ENCODE peak calls at places on chromosomes 12 and 14, in ten cellular contexts. H is A549, P is GM12878, Q is H9, F is astrocyte, A is GM23248, G is endothelial cell of umbilical vein, W is IMR-90, U is H1, V is neural progenitor cell. I is an unnamed sample.
A peak's percentile ranks its signal among the peaks of the same experiment; 100 is the strongest.

GRCh38 chr12:94769746-94770396 is 119.5 kb upstream of the TMCC3 start:
- DNase-seq in G (no peak), P (peak; percentile 24), A (no peak), W (no peak), H (no peak), Q (no peak), F (no peak), U (no peak), V (no peak), I (no peak)

GRCh38 chr14:30349515-30349914 is 209.4 kb upstream of the G2E3 start:
- DNase-seq in A (no peak), H (no peak), V (no peak), W (no peak), F (no peak), G (no peak), Q (no peak), P (no peak), U (no peak), I (no peak)

GRCh38 chr12:39236994-39237393 is 205.9 kb downstream of the KIF21A start:
- DNase-seq in F (peak; percentile 87), U (no peak), W (no peak), H (peak; percentile 24), P (no peak), Q (no peak), A (peak; percentile 57), G (peak; percentile 3), V (no peak), I (no peak)

GRCh38 chr12:107515446-107515958 is 170.1 kb upstream of the PWP1 start:
- DNase-seq in H (peak; percentile 87), G (peak; percentile 73), P (no peak), Q (peak; percentile 57), W (peak; percentile 93), V (no peak), F (peak; percentile 99), A (peak; percentile 98), U (no peak), I (peak; percentile 89)

GRCh38 chr12:119176267-119177055 is 2.3 kb upstream of the HSPB8 start:
- DNase-seq in Q (peak; percentile 64), A (peak; percentile 99), W (peak; percentile 95), V (peak; percentile 60), H (peak; percentile 66), U (peak; percentile 51), F (peak; percentile 94), P (no peak), G (peak; percentile 69), I (peak; percentile 45)

GRCh38 chr12:124259168-124260066 is 35.5 kb upstream of the RFLNA start:
- DNase-seq in F (no peak), H (no peak), V (no peak), G (no peak), U (no peak), P (no peak), W (no peak), Q (no peak), A (peak; percentile 13), I (no peak)

GRCh38 chr12:42102720-42103119 is 42.0 kb downstream of the GXYLT1 start:
- DNase-seq in F (no peak), W (no peak), P (no peak), U (no peak), A (no peak), H (no peak), G (no peak), V (no peak), Q (no peak), I (no peak)

GRCh38 chr14:88660056-88660455 is 97.2 kb downstream of the ZC3H14 start:
- DNase-seq in F (no peak), P (no peak), V (no peak), A (no peak), H (no peak), G (no peak), U (no peak), Q (no peak), W (peak; percentile 32), I (no peak)

GRCh38 chr12:131552167-131552863 is 158.6 kb upstream of the SFSWAP start:
- DNase-seq in F (no peak), P (no peak), G (no peak), W (no peak), H (no peak), A (no peak), Q (no peak), V (no peak), U (no peak), I (no peak)

DNA sequence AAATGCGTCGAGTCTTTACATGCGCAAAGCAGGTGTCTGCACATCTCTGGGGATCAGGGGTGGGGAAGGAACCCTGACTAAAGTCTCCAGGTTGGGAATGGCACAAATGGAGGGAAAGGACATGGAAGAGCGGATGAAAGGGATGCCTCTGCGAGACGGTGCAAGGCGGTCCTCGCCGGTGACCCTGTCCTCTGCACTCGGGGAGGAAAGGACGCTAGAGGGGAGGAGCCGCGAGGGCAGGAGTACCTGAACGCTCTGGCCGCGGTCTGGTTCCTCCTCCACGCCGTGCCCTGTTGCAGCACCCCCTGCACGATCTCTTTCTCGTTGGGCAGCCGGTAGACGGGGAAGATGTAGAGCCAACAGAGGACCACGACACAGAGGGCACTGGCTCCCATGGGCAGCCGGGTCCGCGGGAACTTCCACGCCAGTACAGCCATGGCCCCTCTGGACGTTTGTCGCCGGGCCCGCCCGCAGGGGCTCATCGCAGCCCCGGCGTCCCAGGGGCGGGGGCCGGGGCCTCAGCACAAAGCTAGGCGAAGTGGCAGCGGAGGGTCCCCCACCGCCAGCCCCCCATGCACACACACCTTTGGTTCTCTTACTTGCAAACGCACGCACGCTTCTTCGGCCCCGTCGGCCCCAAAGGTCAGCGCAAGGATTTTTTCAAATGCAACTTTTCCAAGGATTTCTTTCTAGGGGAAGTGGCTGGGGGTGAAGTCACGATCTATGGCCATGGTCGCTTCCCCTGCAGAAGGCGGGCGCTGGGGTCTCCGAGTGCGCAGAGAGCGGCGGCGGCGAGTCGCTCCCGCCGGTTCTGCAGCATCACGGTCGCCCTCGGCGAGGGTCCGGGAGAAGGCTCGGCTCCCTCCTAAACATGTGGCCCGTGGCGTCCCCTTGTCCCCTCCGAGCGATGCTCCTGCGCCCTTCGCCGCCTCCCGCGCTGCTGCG is 484 bp downstream of the ST8SIA1 start:
- DNase-seq in G (no peak), U (peak; percentile 63), A (no peak), H (no peak), F (no peak), P (no peak), W (no peak), V (peak; percentile 41), Q (peak; percentile 54), I (no peak)
- H3K4me2 ChIP-seq in G (no peak overlapping the region), U (peak overlapping the region; percentile 84), A (peak overlapping the region; percentile 96), H (peak overlapping the region; percentile 86), F (peak overlapping the region; percentile 95), P (peak overlapping the region; percentile 90), W (peak overlapping the region; percentile 44), V (peak overlapping the region; percentile 83), Q (peak overlapping the region; percentile 79), I (peak overlapping the region; percentile 96)

GRCh38 chr14:24110060-24110459 is 4.5 kb upstream of the DCAF11 start:
- DNase-seq in Q (no peak), W (no peak), U (no peak), A (no peak), H (no peak), F (no peak), V (no peak), P (no peak), G (no peak), I (no peak)
- H3K27ac ChIP-seq in Q (no peak overlapping the region), W (no peak overlapping the region), U (no peak overlapping the region), A (no peak overlapping the region), H (no peak overlapping the region), F (no peak overlapping the region), V (no peak overlapping the region), P (no peak overlapping the region), G (no peak overlapping the region), I (no peak overlapping the region)

GRCh38 chr12:113242560-113242959 is 21.3 kb downstream of the TPCN1 start:
- DNase-seq in V (no peak), F (no peak), A (no peak), U (no peak), H (no peak), W (no peak), P (no peak), Q (no peak), G (no peak), I (no peak)
- H3K4me2 ChIP-seq in V (no peak overlapping the region), F (peak overlapping the region; percentile 66), A (peak overlapping the region; percentile 71), U (no peak overlapping the region), H (no peak overlapping the region), W (no peak overlapping the region), P (no peak overlapping the region), Q (no peak overlapping the region), G (no peak overlapping the region), I (no peak overlapping the region)

GRCh38 chr14:94110552-94111181 is at the start of gene IFI27:
- DNase-seq in F (peak; percentile 43), Q (peak; percentile 28), H (no peak), W (peak; percentile 41), V (no peak), P (no peak), A (peak; percentile 46), G (peak; percentile 62), U (no peak), I (peak; percentile 26)

GRCh38 chr14:94113073-94113472 is 2.5 kb downstream of the IFI27 start:
- DNase-seq in G (no peak), F (no peak), P (no peak), H (no peak), W (no peak), Q (no peak), U (no peak), A (no peak), V (no peak), I (no peak)

GRCh38 chr14:94112513-94113060 is 2.1 kb downstream of the IFI27 start:
- DNase-seq in H (no peak), P (no peak), G (no peak), U (no peak), A (peak; percentile 32), Q (peak; percentile 8), W (no peak), V (no peak), F (no peak), I (no peak)

GRCh38 chr14:94111276-94112095 is 950 bp downstream of the IFI27 start:
- DNase-seq in A (no peak), G (no peak), Q (peak; percentile 17), H (no peak), F (no peak), U (no peak), W (no peak), P (no peak), V (no peak), I (no peak)

GRCh38 chr14:94109915-94110250 is 653 bp upstream of the IFI27 start:
- DNase-seq in W (no peak), G (no peak), F (no peak), A (no peak), V (no peak), U (no peak), H (no peak), P (no peak), Q (peak; percentile 17), I (no peak)
- H3K27ac ChIP-seq in W (no peak overlapping the region), G (no peak overlapping the region), F (no peak overlapping the region), A (no peak overlapping the region), V (no peak overlapping the region), U (no peak overlapping the region), H (no peak overlapping the region), P (no peak overlapping the region), Q (no peak overlapping the region), I (peak overlapping the region; percentile 54)

GRCh38 chr12:88575361-88575959 is 4.8 kb downstream of the KITLG start:
- DNase-seq in H (no peak), Q (no peak), F (no peak), W (no peak), G (no peak), P (no peak), A (no peak), V (no peak), U (no peak), I (no peak)
- H3K4me2 ChIP-seq in H (no peak overlapping the region), Q (no peak overlapping the region), F (peak overlapping the region; percentile 21), W (no peak overlapping the region), G (no peak overlapping the region), P (no peak overlapping the region), A (peak overlapping the region; percentile 96), V (no peak overlapping the region), U (no peak overlapping the region), I (peak overlapping the region; percentile 72)